ENCODE peak calls at places on chromosomes 6 and 20, in six cellular contexts. One of them, this sample, is unnamed.

GRCh38 chr6:74455786-74456185 is 750.1 kb downstream of the COL12A1 start:
- DNase-seq in ascending aorta: no peak
- DNase-seq in AG10803: no peak
- DNase-seq in mesenchymal stem cell: no peak
- DNase-seq in HCT116: no peak
- DNase-seq in Caco-2: no peak
- DNase-seq in this sample: no peak

GRCh38 chr6:37585523-37585905 is 85.8 kb upstream of the CCDC167 start:
- DNase-seq in mesenchymal stem cell: no peak
- DNase-seq in ascending aorta: no peak
- DNase-seq in HCT116: no peak
- DNase-seq in Caco-2: no peak
- DNase-seq in AG10803: peak
- DNase-seq in this sample: no peak

GRCh38 chr6:12602951-12603710 is 113.4 kb upstream of the PHACTR1 start:
- DNase-seq in AG10803: peak
- DNase-seq in HCT116: peak
- DNase-seq in ascending aorta: no peak
- DNase-seq in mesenchymal stem cell: peak
- DNase-seq in Caco-2: peak
- DNase-seq in this sample: peak

GRCh38 chr6:137389150-137389664 is 105.0 kb downstream of the OLIG3 start:
- DNase-seq in ascending aorta: no peak
- DNase-seq in AG10803: no peak
- DNase-seq in mesenchymal stem cell: peak
- DNase-seq in HCT116: no peak
- DNase-seq in Caco-2: no peak
- DNase-seq in this sample: no peak

GRCh38 chr20:48940170-48940569 is 18.7 kb downstream of the ARFGEF2 start:
- DNase-seq in HCT116: no peak
- DNase-seq in ascending aorta: no peak
- DNase-seq in Caco-2: no peak
- DNase-seq in mesenchymal stem cell: no peak
- DNase-seq in AG10803: no peak
- DNase-seq in this sample: no peak

GRCh38 chr20:364905-365794 is 15.4 kb upstream of the TRIB3 start:
- DNase-seq in mesenchymal stem cell: peak
- DNase-seq in AG10803: peak
- DNase-seq in Caco-2: no peak
- DNase-seq in ascending aorta: no peak
- DNase-seq in HCT116: peak
- DNase-seq in this sample: no peak

GRCh38 chr6:34393191-34393967 is 910 bp upstream of the NUDT3 start:
- DNase-seq in Caco-2: no peak
- DNase-seq in AG10803: no peak
- DNase-seq in HCT116: no peak
- DNase-seq in ascending aorta: no peak
- DNase-seq in mesenchymal stem cell: no peak
- DNase-seq in this sample: no peak

GRCh38 chr6:167697316-167697715 is 129.4 kb upstream of the AFDN start:
- DNase-seq in AG10803: peak
- DNase-seq in HCT116: no peak
- DNase-seq in ascending aorta: no peak
- DNase-seq in mesenchymal stem cell: no peak
- DNase-seq in Caco-2: no peak
- DNase-seq in this sample: peak

GRCh38 chr6:186221-186965 is 105.9 kb upstream of the DUSP22 start:
- DNase-seq in ascending aorta: no peak
- DNase-seq in AG10803: peak
- DNase-seq in HCT116: no peak
- DNase-seq in mesenchymal stem cell: peak
- DNase-seq in Caco-2: no peak
- DNase-seq in this sample: no peak

GRCh38 chr20:20594171-20594530 is 118.3 kb downstream of the RALGAPA2 start:
- DNase-seq in AG10803: peak
- DNase-seq in mesenchymal stem cell: peak
- DNase-seq in Caco-2: no peak
- DNase-seq in HCT116: no peak
- DNase-seq in ascending aorta: no peak
- DNase-seq in this sample: peak

GRCh38 chr6:31969712-31970603 is 2.0 kb downstream of the DXO start:
- DNase-seq in Caco-2: no peak
- DNase-seq in AG10803: no peak
- DNase-seq in ascending aorta: no peak
- DNase-seq in mesenchymal stem cell: peak
- DNase-seq in HCT116: no peak
- DNase-seq in this sample: no peak

GRCh38 chr20:30175681-30176080 is 1081.8 kb upstream of the DEFB115 start:
- DNase-seq in HCT116: no peak
- DNase-seq in AG10803: no peak
- DNase-seq in Caco-2: no peak
- DNase-seq in ascending aorta: no peak
- DNase-seq in mesenchymal stem cell: no peak
- DNase-seq in this sample: no peak

GRCh38 chr6:32558426-32559057 is 28.5 kb upstream of the HLA-DRB5 start:
- DNase-seq in HCT116: no peak
- DNase-seq in Caco-2: no peak
- DNase-seq in mesenchymal stem cell: no peak
- DNase-seq in ascending aorta: no peak
- DNase-seq in AG10803: no peak
- DNase-seq in this sample: no peak

GRCh38 chr20:60934724-60935123 is 317.3 kb upstream of the CDH4 start:
- DNase-seq in Caco-2: no peak
- DNase-seq in HCT116: no peak
- DNase-seq in mesenchymal stem cell: no peak
- DNase-seq in AG10803: no peak
- DNase-seq in ascending aorta: no peak
- DNase-seq in this sample: no peak

GRCh38 chr20:6122873-6123649 is at the start of gene FERMT1:
- DNase-seq in HCT116: peak
- DNase-seq in ascending aorta: no peak
- DNase-seq in mesenchymal stem cell: peak
- DNase-seq in AG10803: peak
- DNase-seq in Caco-2: peak
- DNase-seq in this sample: peak

GRCh38 chr20:64107736-64108457 is 532 bp upstream of the NPBWR2 start:
- DNase-seq in mesenchymal stem cell: no peak
- DNase-seq in ascending aorta: peak
- DNase-seq in HCT116: no peak
- DNase-seq in AG10803: no peak
- DNase-seq in Caco-2: peak
- DNase-seq in this sample: no peak

GRCh38 chr20:44643596-44644383 is 7.7 kb downstream of the ADA start:
- DNase-seq in ascending aorta: peak
- DNase-seq in Caco-2: peak
- DNase-seq in mesenchymal stem cell: peak
- DNase-seq in AG10803: peak
- DNase-seq in HCT116: no peak
- DNase-seq in this sample: peak

GRCh38 chr6:113172531-113172966 is 684.6 kb upstream of the MARCKS start:
- DNase-seq in AG10803: no peak
- DNase-seq in mesenchymal stem cell: peak
- DNase-seq in ascending aorta: no peak
- DNase-seq in Caco-2: no peak
- DNase-seq in HCT116: no peak
- DNase-seq in this sample: no peak

DNA sequence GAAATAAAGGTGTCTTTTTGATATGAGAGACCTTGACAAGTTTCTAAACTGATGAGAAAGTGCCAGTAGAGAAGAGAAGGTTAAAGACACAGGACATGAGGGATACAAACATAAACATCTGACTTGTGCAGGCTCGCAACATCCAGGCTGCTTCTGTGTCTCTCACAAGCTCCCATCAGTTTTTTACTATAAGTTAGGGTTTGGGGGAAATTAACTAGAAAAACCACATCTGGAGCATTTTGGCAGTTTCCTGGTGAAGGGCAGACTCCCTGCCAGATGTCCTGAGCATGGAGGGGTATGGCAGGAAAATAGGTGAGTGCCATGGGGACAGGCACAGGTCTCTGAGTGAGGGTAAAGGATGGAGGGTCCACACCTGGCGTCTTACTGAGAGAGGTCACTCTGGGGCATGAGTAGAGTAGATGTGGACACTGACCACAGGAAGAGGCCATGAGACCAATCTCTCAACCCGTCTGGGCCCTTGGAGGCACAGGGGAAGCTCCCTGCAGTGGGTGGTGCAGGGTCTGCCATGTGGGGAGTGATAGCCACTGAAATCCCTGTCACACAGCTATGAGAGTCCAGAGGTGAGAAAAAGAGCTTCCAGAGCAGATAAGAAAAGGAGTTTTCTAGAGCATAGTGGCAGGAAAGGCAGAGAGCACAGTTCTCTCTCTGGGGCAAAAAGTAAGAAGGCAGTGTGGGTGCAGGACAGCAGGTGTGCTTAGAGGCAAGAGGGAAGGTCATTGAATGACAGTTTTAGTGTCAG is 193.3 kb upstream of the SYNDIG1 start:
- DNase-seq in Caco-2: no peak
- DNase-seq in HCT116: no peak
- DNase-seq in ascending aorta: no peak
- DNase-seq in AG10803: no peak
- DNase-seq in mesenchymal stem cell: no peak
- DNase-seq in this sample: no peak
- H3K4me3 ChIP-seq in Caco-2: no peak
- H3K4me3 ChIP-seq in HCT116: no peak
- H3K4me3 ChIP-seq in ascending aorta: no peak
- H3K4me3 ChIP-seq in AG10803: no peak
- H3K4me3 ChIP-seq in mesenchymal stem cell: no peak
- H3K4me3 ChIP-seq in this sample: no peak

GRCh38 chr20:62951143-62951895 is 1.2 kb upstream of the SLC17A9 start:
- DNase-seq in AG10803: no peak
- DNase-seq in HCT116: no peak
- DNase-seq in Caco-2: no peak
- DNase-seq in ascending aorta: no peak
- DNase-seq in mesenchymal stem cell: no peak
- DNase-seq in this sample: no peak

GRCh38 chr20:62953839-62954703 is 1.6 kb downstream of the SLC17A9 start:
- DNase-seq in AG10803: peak
- DNase-seq in mesenchymal stem cell: peak
- DNase-seq in HCT116: no peak
- DNase-seq in ascending aorta: peak
- DNase-seq in Caco-2: no peak
- DNase-seq in this sample: peak

GRCh38 chr20:62953167-62953838 is 794 bp downstream of the SLC17A9 start:
- DNase-seq in Caco-2: peak
- DNase-seq in HCT116: no peak
- DNase-seq in AG10803: peak
- DNase-seq in ascending aorta: no peak
- DNase-seq in mesenchymal stem cell: peak
- DNase-seq in this sample: no peak

GRCh38 chr20:62951896-62952372 is 575 bp upstream of the SLC17A9 start:
- DNase-seq in Caco-2: no peak
- DNase-seq in AG10803: no peak
- DNase-seq in HCT116: no peak
- DNase-seq in mesenchymal stem cell: no peak
- DNase-seq in ascending aorta: no peak
- DNase-seq in this sample: no peak

DNA sequence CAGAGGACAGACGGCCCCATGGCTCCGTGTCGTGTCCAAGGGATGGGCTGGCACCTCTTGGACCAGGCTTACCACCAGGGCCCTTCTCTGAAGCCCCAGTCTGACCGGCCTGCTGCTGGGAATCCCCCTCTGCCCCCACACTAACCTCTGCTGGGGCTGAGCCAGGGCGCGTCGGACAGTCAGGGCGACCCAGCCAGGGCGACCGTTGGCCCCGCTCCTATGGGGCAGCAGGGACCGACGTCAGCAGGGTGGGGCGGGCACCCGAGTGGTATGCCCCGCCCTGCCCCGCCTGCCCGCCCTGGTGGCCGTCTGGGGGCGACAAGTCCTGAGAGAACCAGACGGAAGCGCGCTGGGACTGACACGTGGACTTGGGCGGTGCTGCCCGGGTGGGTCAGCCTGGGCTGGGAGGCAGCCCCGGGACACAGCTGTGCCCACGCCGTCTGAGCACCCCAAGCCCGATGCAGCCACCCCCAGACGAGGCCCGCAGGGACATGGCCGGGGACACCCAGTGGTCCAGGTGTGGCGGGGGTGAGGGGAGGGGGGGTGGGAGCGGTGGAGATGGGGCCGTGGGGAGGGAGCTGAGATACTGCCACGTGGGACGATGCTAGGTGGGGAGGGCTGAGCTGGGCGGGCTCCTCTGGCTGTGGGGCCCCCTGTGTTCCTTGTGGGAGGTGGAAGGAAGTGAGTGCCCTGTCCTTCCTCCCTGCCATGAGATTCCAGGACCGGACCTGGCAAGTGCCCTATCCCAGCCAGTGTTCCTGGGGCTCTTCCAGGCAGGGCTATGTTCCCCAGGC is at the start of gene SLC17A9:
- DNase-seq in HCT116: peak
- DNase-seq in ascending aorta: peak
- DNase-seq in Caco-2: peak
- DNase-seq in mesenchymal stem cell: peak
- DNase-seq in AG10803: peak
- DNase-seq in this sample: no peak
- H3K4me3 ChIP-seq in HCT116: peak
- H3K4me3 ChIP-seq in ascending aorta: peak
- H3K4me3 ChIP-seq in Caco-2: peak
- H3K4me3 ChIP-seq in mesenchymal stem cell: peak
- H3K4me3 ChIP-seq in AG10803: peak
- H3K4me3 ChIP-seq in this sample: peak

DNA sequence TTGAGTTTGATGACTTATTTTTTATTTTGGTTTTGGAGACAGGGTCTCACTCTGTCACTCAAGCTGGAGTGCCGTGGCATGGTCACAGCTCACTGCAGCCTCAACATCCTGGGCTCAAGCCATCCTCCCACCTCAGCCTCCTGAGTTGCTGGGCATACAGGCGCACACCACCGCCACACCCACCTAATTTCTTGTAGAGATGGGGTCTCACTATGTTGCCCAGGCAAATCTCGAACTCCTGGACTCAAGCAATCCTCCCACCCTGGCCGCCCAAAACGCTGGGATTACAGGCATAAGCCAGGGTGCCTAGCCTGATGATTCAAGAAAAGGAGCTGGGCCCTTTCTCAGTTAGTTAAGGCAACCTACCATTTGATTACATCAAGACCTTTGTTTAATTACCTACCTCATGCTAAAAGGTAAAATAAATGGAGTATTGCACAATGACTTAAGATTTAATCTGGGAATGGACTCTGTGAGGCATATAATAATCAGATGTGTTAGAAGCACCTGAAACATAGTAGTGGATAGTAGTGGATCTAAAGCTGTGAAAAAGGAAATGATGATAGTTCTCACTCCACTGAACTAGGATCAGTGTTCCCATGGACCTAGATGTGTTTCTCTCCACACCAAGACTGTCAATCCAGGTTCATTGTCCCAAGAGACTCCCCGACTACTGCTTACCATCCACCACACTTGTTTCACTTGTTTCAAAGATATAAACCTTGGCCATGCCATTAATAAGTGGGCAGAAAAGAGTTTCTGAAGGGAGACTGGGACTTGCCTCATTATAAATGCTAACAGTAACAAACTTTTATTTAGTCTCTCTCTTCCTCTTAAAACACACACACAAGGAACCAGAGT is 2.1 kb downstream of the TNFRSF21 start:
- DNase-seq in ascending aorta: no peak
- DNase-seq in HCT116: no peak
- DNase-seq in mesenchymal stem cell: no peak
- DNase-seq in AG10803: no peak
- DNase-seq in Caco-2: no peak
- DNase-seq in this sample: no peak
- H3K4me3 ChIP-seq in ascending aorta: peak
- H3K4me3 ChIP-seq in HCT116: peak
- H3K4me3 ChIP-seq in mesenchymal stem cell: peak
- H3K4me3 ChIP-seq in AG10803: peak
- H3K4me3 ChIP-seq in Caco-2: peak
- H3K4me3 ChIP-seq in this sample: peak

GRCh38 chr6:14910692-14911547 is 334.9 kb upstream of the JARID2 start:
- DNase-seq in Caco-2: no peak
- DNase-seq in HCT116: no peak
- DNase-seq in AG10803: peak
- DNase-seq in mesenchymal stem cell: peak
- DNase-seq in ascending aorta: no peak
- DNase-seq in this sample: no peak
- H3K4me3 ChIP-seq in Caco-2: no peak
- H3K4me3 ChIP-seq in HCT116: no peak
- H3K4me3 ChIP-seq in AG10803: no peak
- H3K4me3 ChIP-seq in mesenchymal stem cell: no peak
- H3K4me3 ChIP-seq in ascending aorta: no peak
- H3K4me3 ChIP-seq in this sample: no peak

This sample was measured in astrocyte of the spinal cord.